ENCODE peak calls at places on chromosomes 1 and 21, in six cellular contexts. B is GM18507, H is amygdala, A is HFF-Myc, Y is colonic mucosa, K is fibroblast of lung. J is an unnamed sample.

GRCh38 chr1:20058531-20058930 is 11.5 kb upstream of the PLA2G5 start:
- DNase-seq in H (no peak), A (peak), Y (peak), K (peak), B (no peak), J (peak)

GRCh38 chr1:18989956-18990355 is 33.5 kb upstream of the IFFO2 start:
- DNase-seq in A (no peak), H (no peak), K (no peak), Y (no peak), B (no peak), J (no peak)

GRCh38 chr21:41361053-41361785 is 608 bp upstream of the MX2 start:
- DNase-seq in A (no peak), Y (no peak), K (no peak), H (no peak), B (no peak), J (no peak)

GRCh38 chr1:184545601-184546000 is 158.8 kb downstream of the C1orf21 start:
- DNase-seq in B (no peak), Y (no peak), K (peak), H (no peak), A (no peak), J (no peak)

GRCh38 chr1:115062542-115063004 is 26.7 kb downstream of the TSPAN2 start:
- DNase-seq in H (no peak), Y (peak), A (no peak), B (no peak), K (no peak), J (no peak)

GRCh38 chr1:27824411-27824810 is 6.2 kb upstream of the PPP1R8 start:
- DNase-seq in Y (no peak), B (no peak), K (no peak), A (no peak), H (no peak), J (no peak)

GRCh38 chr1:38680801-38681510 is 178.6 kb downstream of the RRAGC start:
- DNase-seq in H (no peak), Y (no peak), B (no peak), A (no peak), K (no peak), J (peak)

GRCh38 chr1:99594205-99594604 is 51.7 kb upstream of the PALMD start:
- DNase-seq in A (no peak), H (no peak), K (no peak), Y (no peak), B (no peak), J (no peak)

GRCh38 chr1:8477199-8477982 is 159.5 kb downstream of the SLC45A1 start:
- DNase-seq in Y (no peak), H (no peak), B (no peak), K (no peak), A (no peak), J (peak)

GRCh38 chr1:19438552-19439196 is 46.7 kb downstream of the CAPZB start:
- DNase-seq in B (no peak), A (no peak), K (no peak), H (no peak), Y (no peak), J (no peak)

GRCh38 chr21:17416139-17416538 is 96.7 kb upstream of the CXADR start:
- DNase-seq in K (peak), Y (no peak), B (no peak), H (no peak), A (no peak), J (no peak)

GRCh38 chr21:33011462-33011861 is 14.3 kb upstream of the OLIG2 start:
- DNase-seq in B (no peak), Y (no peak), K (peak), H (no peak), A (peak), J (no peak)

GRCh38 chr1:41790351-41790750 is 128.4 kb downstream of the HIVEP3 start:
- DNase-seq in Y (no peak), H (no peak), A (no peak), K (no peak), B (no peak), J (no peak)

GRCh38 chr1:15707239-15707940 is 23.3 kb downstream of the PLEKHM2 start:
- DNase-seq in H (no peak), K (no peak), A (no peak), B (no peak), Y (no peak), J (no peak)

GRCh38 chr1:201903135-201903534 is 14.4 kb downstream of the SHISA4 start:
- DNase-seq in K (peak), A (no peak), B (no peak), Y (no peak), H (no peak), J (no peak)

GRCh38 chr1:11285883-11286734 is 13.1 kb downstream of the UBIAD1 start:
- DNase-seq in H (no peak), K (peak), A (no peak), Y (no peak), B (no peak), J (peak)

GRCh38 chr1:64006276-64007051 is 197.0 kb upstream of the UBE2U start:
- DNase-seq in K (peak), A (peak), Y (no peak), H (no peak), B (no peak), J (no peak)

GRCh38 chr1:223844962-223845809 is 561 bp downstream of the TP53BP2 start:
- DNase-seq in Y (peak), H (peak), K (peak), B (no peak), A (no peak), J (peak)

GRCh38 chr1:37234941-37235418 is 200.7 kb upstream of the GRIK3 start:
- DNase-seq in H (no peak), B (no peak), K (no peak), Y (no peak), A (no peak), J (peak)

GRCh38 chr1:232221790-232222499 is 408.0 kb downstream of the SIPA1L2 start:
- DNase-seq in A (peak), B (no peak), H (no peak), Y (no peak), K (no peak), J (no peak)

GRCh38 chr1:8660455-8660854 is 157.0 kb downstream of the RERE start:
- DNase-seq in A (peak), Y (no peak), H (no peak), K (peak), B (no peak), J (peak)

GRCh38 chr1:65003316-65003664 is 36.9 kb upstream of the JAK1 start:
- DNase-seq in K (no peak), H (no peak), Y (no peak), A (no peak), B (no peak), J (no peak)

J was measured in left kidney.